ENCODE peak calls at places on chromosomes 13 and 19, in eight cellular contexts. One of them, this sample, is unnamed.

GRCh38 chr13:39773833-39774232 is 118.4 kb downstream of the COG6 start:
- DNase-seq in DND-41: no peak
- DNase-seq in body of pancreas: no peak
- DNase-seq in keratinocyte: no peak
- DNase-seq in GM23338: no peak
- DNase-seq in aorta: no peak
- DNase-seq in PC-3: peak; percentile 22
- DNase-seq in heart right ventricle: no peak
- DNase-seq in this sample: no peak

GRCh38 chr13:83876546-83876945 is 5.7 kb downstream of the SLITRK1 start:
- DNase-seq in DND-41: no peak
- DNase-seq in PC-3: no peak
- DNase-seq in GM23338: no peak
- DNase-seq in heart right ventricle: no peak
- DNase-seq in body of pancreas: no peak
- DNase-seq in aorta: no peak
- DNase-seq in keratinocyte: no peak
- DNase-seq in this sample: no peak

GRCh38 chr13:107669356-107669755 is 546.0 kb downstream of the LIG4 start:
- DNase-seq in GM23338: no peak
- DNase-seq in keratinocyte: no peak
- DNase-seq in heart right ventricle: no peak
- DNase-seq in DND-41: no peak
- DNase-seq in body of pancreas: no peak
- DNase-seq in PC-3: peak; percentile 49
- DNase-seq in aorta: no peak
- DNase-seq in this sample: no peak

GRCh38 chr19:1618157-1619093 is 13.2 kb upstream of the UQCR11 start:
- DNase-seq in keratinocyte: no peak
- DNase-seq in heart right ventricle: no peak
- DNase-seq in aorta: no peak
- DNase-seq in GM23338: peak; percentile 83
- DNase-seq in PC-3: peak; percentile 37
- DNase-seq in body of pancreas: peak; percentile 66
- DNase-seq in DND-41: peak; percentile 35
- DNase-seq in this sample: peak; percentile 51

GRCh38 chr13:59356607-59357006 is 807.1 kb downstream of the DIAPH3 start:
- DNase-seq in DND-41: no peak
- DNase-seq in aorta: peak; percentile 83
- DNase-seq in GM23338: no peak
- DNase-seq in body of pancreas: peak; percentile 81
- DNase-seq in keratinocyte: no peak
- DNase-seq in heart right ventricle: peak; percentile 86
- DNase-seq in PC-3: no peak
- DNase-seq in this sample: no peak

GRCh38 chr13:114064516-114065140 is 67.8 kb downstream of the RASA3 start:
- DNase-seq in keratinocyte: no peak
- DNase-seq in DND-41: no peak
- DNase-seq in PC-3: peak; percentile 20
- DNase-seq in heart right ventricle: no peak
- DNase-seq in GM23338: no peak
- DNase-seq in aorta: peak; percentile 70
- DNase-seq in body of pancreas: no peak
- DNase-seq in this sample: no peak

GRCh38 chr13:33846306-33847062 is 28.5 kb downstream of the RFC3 start:
- DNase-seq in body of pancreas: no peak
- DNase-seq in GM23338: no peak
- DNase-seq in keratinocyte: no peak
- DNase-seq in DND-41: no peak
- DNase-seq in heart right ventricle: no peak
- DNase-seq in PC-3: no peak
- DNase-seq in aorta: no peak
- DNase-seq in this sample: no peak

GRCh38 chr19:39409886-39410619 is 2.4 kb upstream of the PLEKHG2 start:
- DNase-seq in keratinocyte: no peak
- DNase-seq in aorta: peak; percentile 91
- DNase-seq in GM23338: peak; percentile 62
- DNase-seq in DND-41: peak; percentile 61
- DNase-seq in body of pancreas: peak; percentile 78
- DNase-seq in PC-3: no peak
- DNase-seq in heart right ventricle: peak; percentile 87
- DNase-seq in this sample: peak; percentile 76

GRCh38 chr13:36778083-36778671 is 40.8 kb upstream of the RFXAP start:
- DNase-seq in aorta: no peak
- DNase-seq in keratinocyte: no peak
- DNase-seq in DND-41: no peak
- DNase-seq in heart right ventricle: no peak
- DNase-seq in GM23338: peak; percentile 65
- DNase-seq in body of pancreas: no peak
- DNase-seq in PC-3: peak; percentile 17
- DNase-seq in this sample: no peak

GRCh38 chr19:10861118-10861651 is 10.2 kb upstream of the CARM1 start:
- DNase-seq in heart right ventricle: no peak
- DNase-seq in PC-3: peak; percentile 52
- DNase-seq in GM23338: peak; percentile 83
- DNase-seq in DND-41: peak; percentile 52
- DNase-seq in aorta: no peak
- DNase-seq in body of pancreas: peak; percentile 51
- DNase-seq in keratinocyte: no peak
- DNase-seq in this sample: peak; percentile 49

GRCh38 chr19:35377656-35378055 is 6.8 kb downstream of the GPR42 start:
- DNase-seq in keratinocyte: no peak
- DNase-seq in aorta: no peak
- DNase-seq in PC-3: no peak
- DNase-seq in heart right ventricle: no peak
- DNase-seq in GM23338: no peak
- DNase-seq in body of pancreas: no peak
- DNase-seq in DND-41: no peak
- DNase-seq in this sample: no peak

GRCh38 chr19:16541526-16542044 is 652 bp downstream of the CHERP start:
- DNase-seq in DND-41: peak; percentile 40
- DNase-seq in body of pancreas: no peak
- DNase-seq in GM23338: peak; percentile 48
- DNase-seq in keratinocyte: no peak
- DNase-seq in heart right ventricle: no peak
- DNase-seq in aorta: no peak
- DNase-seq in PC-3: no peak
- DNase-seq in this sample: no peak

GRCh38 chr19:1017115-1017905 is 3.6 kb downstream of the TMEM259 start:
- DNase-seq in PC-3: peak; percentile 47
- DNase-seq in heart right ventricle: no peak
- DNase-seq in body of pancreas: peak; percentile 76
- DNase-seq in aorta: no peak
- DNase-seq in keratinocyte: no peak
- DNase-seq in DND-41: no peak
- DNase-seq in GM23338: no peak
- DNase-seq in this sample: peak; percentile 78

GRCh38 chr13:33728271-33729037 is 89.5 kb upstream of the RFC3 start:
- DNase-seq in heart right ventricle: peak; percentile 27
- DNase-seq in PC-3: peak; percentile 63
- DNase-seq in aorta: no peak
- DNase-seq in GM23338: no peak
- DNase-seq in keratinocyte: peak; percentile 21
- DNase-seq in DND-41: no peak
- DNase-seq in body of pancreas: peak; percentile 23
- DNase-seq in this sample: no peak

GRCh38 chr19:48630289-48631036 is 6.7 kb downstream of the DBP start:
- DNase-seq in heart right ventricle: peak; percentile 88
- DNase-seq in GM23338: peak; percentile 88
- DNase-seq in keratinocyte: no peak
- DNase-seq in body of pancreas: peak; percentile 65
- DNase-seq in DND-41: peak; percentile 8
- DNase-seq in aorta: peak; percentile 91
- DNase-seq in PC-3: no peak
- DNase-seq in this sample: peak; percentile 69

GRCh38 chr19:53772943-53773342 is 51.2 kb downstream of the NLRP12 start:
- DNase-seq in body of pancreas: peak; percentile 61
- DNase-seq in heart right ventricle: no peak
- DNase-seq in PC-3: peak; percentile 87
- DNase-seq in keratinocyte: no peak
- DNase-seq in DND-41: peak; percentile 59
- DNase-seq in GM23338: peak; percentile 95
- DNase-seq in aorta: no peak
- DNase-seq in this sample: peak; percentile 56

GRCh38 chr19:13847900-13848677 is 28.8 kb upstream of the NANOS3 start:
- DNase-seq in GM23338: no peak
- DNase-seq in PC-3: no peak
- DNase-seq in DND-41: no peak
- DNase-seq in aorta: no peak
- DNase-seq in body of pancreas: no peak
- DNase-seq in heart right ventricle: no peak
- DNase-seq in keratinocyte: no peak
- DNase-seq in this sample: no peak

GRCh38 chr19:13850910-13851753 is 25.8 kb upstream of the NANOS3 start:
- DNase-seq in heart right ventricle: peak; percentile 81
- DNase-seq in keratinocyte: no peak
- DNase-seq in PC-3: peak; percentile 99
- DNase-seq in body of pancreas: peak; percentile 91
- DNase-seq in GM23338: no peak
- DNase-seq in aorta: peak; percentile 94
- DNase-seq in DND-41: no peak
- DNase-seq in this sample: peak; percentile 80

GRCh38 chr19:13849991-13850909 is 26.7 kb upstream of the NANOS3 start:
- DNase-seq in GM23338: peak; percentile 88
- DNase-seq in heart right ventricle: peak; percentile 92
- DNase-seq in DND-41: no peak
- DNase-seq in body of pancreas: peak; percentile 86
- DNase-seq in keratinocyte: no peak
- DNase-seq in aorta: peak; percentile 89
- DNase-seq in PC-3: peak; percentile 89
- DNase-seq in this sample: peak; percentile 82

GRCh38 chr19:13848811-13849241 is 28.1 kb upstream of the NANOS3 start:
- DNase-seq in heart right ventricle: no peak
- DNase-seq in keratinocyte: no peak
- DNase-seq in PC-3: peak; percentile 25
- DNase-seq in DND-41: no peak
- DNase-seq in GM23338: no peak
- DNase-seq in aorta: no peak
- DNase-seq in body of pancreas: no peak
- DNase-seq in this sample: peak; percentile 38

GRCh38 chr19:13849277-13849676 is 27.7 kb upstream of the NANOS3 start:
- DNase-seq in heart right ventricle: no peak
- DNase-seq in body of pancreas: no peak
- DNase-seq in keratinocyte: no peak
- DNase-seq in PC-3: peak; percentile 1
- DNase-seq in DND-41: no peak
- DNase-seq in aorta: peak; percentile 50
- DNase-seq in GM23338: no peak
- DNase-seq in this sample: peak; percentile 36
- H3K4me1 ChIP-seq in heart right ventricle: peaks cover 54% of the 10 kb centered on the region
- H3K4me1 ChIP-seq in body of pancreas: peaks cover 57% of the 10 kb centered on the region
- H3K4me1 ChIP-seq in keratinocyte: peaks cover 55% of the 10 kb centered on the region
- H3K4me1 ChIP-seq in PC-3: peaks cover 77% of the 10 kb centered on the region
- H3K4me1 ChIP-seq in DND-41: peaks cover 26% of the 10 kb centered on the region
- H3K4me1 ChIP-seq in aorta: no peaks in the 10 kb centered on the region
- H3K4me1 ChIP-seq in GM23338: peaks cover 35% of the 10 kb centered on the region
- H3K4me1 ChIP-seq in this sample: peaks cover 16% of the 10 kb centered on the region

DNA sequence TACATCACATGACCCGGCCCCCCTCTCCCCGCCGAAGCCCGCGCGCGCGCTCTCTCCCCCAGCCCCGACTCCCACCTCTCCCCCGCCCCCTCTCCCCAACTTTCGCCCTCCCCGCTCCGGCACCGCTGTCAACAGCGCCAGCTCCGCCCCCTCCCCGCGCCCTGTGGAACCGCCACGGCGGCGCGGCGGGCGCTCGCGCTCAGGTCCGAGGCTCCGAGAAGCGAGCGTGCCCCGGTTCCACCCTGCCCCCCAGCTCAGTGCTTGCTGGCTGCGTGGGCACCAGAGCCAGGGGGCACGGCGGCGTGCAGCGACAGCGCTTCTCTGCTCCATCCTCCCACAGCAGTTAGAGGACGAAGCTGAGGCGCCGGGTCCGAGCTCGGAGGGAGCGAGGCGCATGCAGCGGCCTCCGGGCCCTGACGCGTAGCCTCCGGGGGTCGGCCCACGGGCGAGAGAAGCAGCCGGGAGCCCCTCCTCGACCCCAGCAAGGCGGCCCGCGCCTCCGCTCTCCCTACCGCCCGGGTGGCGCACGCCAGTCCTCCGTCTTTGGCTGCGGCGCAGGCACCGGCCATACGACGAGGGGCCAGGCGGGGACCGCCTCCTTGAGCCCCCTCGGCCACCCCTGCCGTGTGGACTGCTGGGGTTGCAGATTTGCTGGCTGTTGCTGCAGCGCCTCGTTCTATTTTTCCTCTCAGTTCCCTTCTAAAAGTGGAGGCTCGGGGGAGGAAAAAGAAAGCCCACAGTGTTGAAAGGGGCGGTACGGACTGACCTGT is 109.5 kb downstream of the KCNRG start:
- DNase-seq in body of pancreas: no peak
- DNase-seq in aorta: peak; percentile 99
- DNase-seq in GM23338: peak; percentile 73
- DNase-seq in keratinocyte: no peak
- DNase-seq in DND-41: no peak
- DNase-seq in PC-3: peak; percentile 25
- DNase-seq in heart right ventricle: peak; percentile 54
- DNase-seq in this sample: peak; percentile 95
- H3K4me1 ChIP-seq in body of pancreas: peaks cover 46% of the 10 kb centered on the region
- H3K4me1 ChIP-seq in aorta: no peaks in the 10 kb centered on the region
- H3K4me1 ChIP-seq in GM23338: peaks cover 57% of the 10 kb centered on the region
- H3K4me1 ChIP-seq in keratinocyte: peaks cover 18% of the 10 kb centered on the region
- H3K4me1 ChIP-seq in DND-41: peaks cover 45% of the 10 kb centered on the region
- H3K4me1 ChIP-seq in PC-3: peaks cover 15% of the 10 kb centered on the region
- H3K4me1 ChIP-seq in heart right ventricle: peaks cover 55% of the 10 kb centered on the region
- H3K4me1 ChIP-seq in this sample: peaks cover 19% of the 10 kb centered on the region

DNA sequence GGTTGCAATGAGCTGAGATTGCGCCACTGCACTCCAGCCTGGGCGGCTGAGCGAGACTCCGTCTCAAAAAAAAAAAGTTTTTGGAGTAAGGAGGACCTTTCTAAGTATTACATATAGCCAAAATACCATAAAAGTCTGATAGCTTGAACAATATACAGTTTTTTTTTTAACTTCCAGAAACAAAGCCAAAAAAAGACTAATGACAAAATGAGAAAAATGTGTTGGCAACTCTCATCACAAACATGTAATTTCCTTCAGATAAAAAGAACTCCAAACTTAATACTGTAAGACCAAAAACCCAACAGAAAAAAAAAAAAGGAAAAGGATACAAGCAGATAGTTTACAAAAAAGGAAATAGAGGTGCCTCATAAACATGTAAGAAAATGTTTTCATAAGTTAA is 68.2 kb upstream of the MED4 start:
- DNase-seq in keratinocyte: no peak
- DNase-seq in PC-3: no peak
- DNase-seq in DND-41: no peak
- DNase-seq in GM23338: no peak
- DNase-seq in aorta: no peak
- DNase-seq in heart right ventricle: no peak
- DNase-seq in body of pancreas: no peak
- DNase-seq in this sample: no peak
- H3K4me1 ChIP-seq in keratinocyte: peaks cover 41% of the 10 kb centered on the region
- H3K4me1 ChIP-seq in PC-3: peaks cover 16% of the 10 kb centered on the region
- H3K4me1 ChIP-seq in DND-41: peaks cover 15% of the 10 kb centered on the region
- H3K4me1 ChIP-seq in GM23338: peaks cover 14% of the 10 kb centered on the region
- H3K4me1 ChIP-seq in aorta: no peaks in the 10 kb centered on the region
- H3K4me1 ChIP-seq in heart right ventricle: peaks cover 24% of the 10 kb centered on the region
- H3K4me1 ChIP-seq in body of pancreas: peaks cover 11% of the 10 kb centered on the region
- H3K4me1 ChIP-seq in this sample: no peaks in the 10 kb centered on the region

DNA sequence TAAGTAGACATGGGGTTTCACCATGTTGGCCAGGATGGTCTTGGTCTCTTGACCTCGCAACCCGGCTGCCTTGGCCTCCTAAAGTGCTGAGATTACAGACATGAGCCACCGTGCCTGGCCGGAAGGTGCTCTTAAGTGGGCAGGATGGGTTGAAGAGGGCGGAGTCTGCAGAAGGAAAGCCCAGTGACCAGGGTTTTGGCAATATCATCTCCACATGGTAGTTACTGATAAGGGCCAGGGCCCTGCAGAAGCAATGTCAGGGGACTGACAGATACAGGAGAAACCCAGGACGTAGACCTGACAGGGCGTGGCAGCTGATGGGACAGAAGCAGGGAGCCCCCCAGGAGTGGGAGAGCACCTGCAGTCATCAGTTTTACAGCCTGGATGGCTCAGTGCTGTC is 45.7 kb upstream of the RNF113B start:
- DNase-seq in keratinocyte: no peak
- DNase-seq in aorta: no peak
- DNase-seq in heart right ventricle: no peak
- DNase-seq in DND-41: no peak
- DNase-seq in body of pancreas: peak; percentile 46
- DNase-seq in GM23338: no peak
- DNase-seq in PC-3: no peak
- DNase-seq in this sample: no peak
- H3K4me1 ChIP-seq in keratinocyte: no peaks in the 10 kb centered on the region
- H3K4me1 ChIP-seq in aorta: no peaks in the 10 kb centered on the region
- H3K4me1 ChIP-seq in heart right ventricle: peaks cover 21% of the 10 kb centered on the region
- H3K4me1 ChIP-seq in DND-41: no peaks in the 10 kb centered on the region
- H3K4me1 ChIP-seq in body of pancreas: peaks cover 59% of the 10 kb centered on the region
- H3K4me1 ChIP-seq in GM23338: peaks cover 4% of the 10 kb centered on the region
- H3K4me1 ChIP-seq in PC-3: peaks cover 7% of the 10 kb centered on the region
- H3K4me1 ChIP-seq in this sample: peaks cover 5% of the 10 kb centered on the region